ENCODE peak calls at places on chromosome 19, in seven cellular contexts. W, R, Z, J, S, E and P are unnamed samples.

GRCh38 chr19:49333426-49334288 is 1.5 kb upstream of the CD37 start:
- DNase-seq in Z (no peak), J (no peak), E (no peak), S (no peak), W (peak; percentile 15), R (peak; percentile 68), P (no peak)

GRCh38 chr19:10583021-10583776 is 3.9 kb downstream of the AP1M2 start:
- DNase-seq in S (no peak), Z (no peak), W (no peak), J (no peak), R (no peak), E (peak; percentile 72), P (no peak)

GRCh38 chr19:38093154-38093553 is 130.9 kb downstream of the DPF1 start:
- DNase-seq in E (no peak), W (no peak), Z (no peak), J (no peak), S (no peak), R (no peak), P (no peak)

GRCh38 chr19:19297759-19298158 is 22.6 kb downstream of the SUGP1 start:
- DNase-seq in E (peak; percentile 20), J (no peak), W (no peak), Z (no peak), S (no peak), R (no peak), P (no peak)

GRCh38 chr19:54256250-54257115 is 590 bp downstream of the LILRB5 start:
- DNase-seq in E (no peak), Z (no peak), W (no peak), R (no peak), S (no peak), J (no peak), P (peak; percentile 80)

GRCh38 chr19:18437481-18438330 is at the start of gene ISYNA1:
- DNase-seq in W (peak; percentile 81), J (no peak), Z (no peak), S (peak; percentile 77), E (peak; percentile 73), R (peak; percentile 62), P (peak; percentile 93)

GRCh38 chr19:39238209-39238608 is 6.6 kb downstream of the IFNL3 start:
- DNase-seq in E (no peak), W (no peak), R (no peak), J (no peak), S (no peak), Z (no peak), P (no peak)

GRCh38 chr19:55253842-55254624 is 4.8 kb downstream of the PPP6R1 start:
- DNase-seq in R (peak; percentile 69), J (no peak), S (no peak), W (no peak), E (no peak), Z (no peak), P (no peak)

GRCh38 chr19:10344780-10345179 is 5.4 kb upstream of the ICAM3 start:
- DNase-seq in W (no peak), S (no peak), Z (no peak), J (no peak), R (no peak), E (no peak), P (no peak)

GRCh38 chr19:29372461-29372860 is 153.3 kb upstream of the VSTM2B start:
- DNase-seq in E (no peak), S (no peak), W (no peak), R (no peak), Z (no peak), J (no peak), P (no peak)

GRCh38 chr19:38932425-38933179 is 1.9 kb downstream of the MRPS12 start:
- DNase-seq in W (no peak), R (no peak), E (peak; percentile 38), Z (no peak), S (no peak), J (peak; percentile 89), P (no peak)

GRCh38 chr19:531753-532571 is at the start of gene CDC34:
- DNase-seq in J (no peak), S (no peak), W (no peak), E (peak; percentile 32), Z (no peak), R (peak; percentile 26), P (no peak)

GRCh38 chr19:30682576-30683536 is 310.7 kb downstream of the ZNF536 start:
- DNase-seq in J (peak; percentile 95), E (peak; percentile 84), R (peak; percentile 66), S (peak; percentile 73), Z (no peak), W (peak; percentile 81), P (peak; percentile 78)

GRCh38 chr19:57903298-57904174 is 12.9 kb downstream of the ZNF417 start:
- DNase-seq in S (no peak), J (peak; percentile 13), Z (no peak), W (no peak), E (no peak), R (no peak), P (no peak)

GRCh38 chr19:8487137-8487851 is 15.1 kb downstream of the PRAM1 start:
- DNase-seq in S (peak; percentile 64), E (peak; percentile 62), J (no peak), W (no peak), Z (no peak), R (peak; percentile 34), P (no peak)

GRCh38 chr19:38079926-38080380 is 144.1 kb downstream of the DPF1 start:
- DNase-seq in E (no peak), W (no peak), R (no peak), J (peak; percentile 92), Z (no peak), S (no peak), P (no peak)

GRCh38 chr19:18167975-18168645 is 5.5 kb upstream of the IFI30 start:
- DNase-seq in E (peak; percentile 63), R (peak; percentile 61), J (peak; percentile 81), W (no peak), Z (no peak), S (peak; percentile 52), P (no peak)

GRCh38 chr19:29771708-29772415 is 39.9 kb upstream of the CCNE1 start:
- DNase-seq in S (peak; percentile 49), W (peak; percentile 22), Z (no peak), R (peak; percentile 48), J (peak; percentile 97), E (peak; percentile 85), P (no peak)

GRCh38 chr19:1017115-1017905 is 3.6 kb downstream of the TMEM259 start:
- DNase-seq in E (no peak), Z (no peak), S (no peak), W (no peak), J (no peak), R (peak; percentile 71), P (no peak)

GRCh38 chr19:49497047-49497789 is 984 bp downstream of the RPS11 start:
- DNase-seq in Z (no peak), W (no peak), J (peak; percentile 77), E (peak; percentile 84), R (peak; percentile 86), S (peak; percentile 76), P (peak; percentile 74)

GRCh38 chr19:37007587-37008220 is 70.5 kb upstream of the ZNF420 start:
- DNase-seq in J (no peak), Z (no peak), R (peak; percentile 13), E (peak; percentile 79), W (peak; percentile 53), S (peak; percentile 88), P (no peak)

DNA sequence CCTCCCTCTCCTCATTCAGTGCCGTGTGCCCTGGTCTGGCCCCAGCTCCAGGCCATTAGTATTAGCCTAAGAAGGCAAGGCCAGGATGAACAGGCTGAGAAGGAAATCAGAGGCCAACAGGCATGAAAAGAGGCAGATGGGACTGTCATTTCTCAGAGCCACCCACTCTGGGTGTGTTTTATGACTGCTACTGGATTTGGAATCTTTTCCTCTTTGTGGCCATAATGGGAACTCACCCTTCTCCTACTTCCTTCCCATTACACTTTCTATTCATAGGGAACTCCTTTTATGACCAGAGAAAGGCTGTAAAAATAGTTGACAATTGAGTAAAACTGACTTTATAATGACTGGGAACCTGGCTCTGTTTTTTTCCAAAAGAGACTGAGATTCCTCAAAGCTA is 17.7 kb downstream of the CEACAM8 start:
- DNase-seq in E (no peak), R (peak; percentile 40), J (no peak), S (no peak), W (no peak), Z (no peak), P (no peak)
- TF ChIP-seq POLR2A in E (no peak), R (no peak), J (no peak), S (no peak), W (no peak), Z (no peak), P (no peak)

GRCh38 chr19:47741544-47742125 is 3.7 kb upstream of the NOP53 start:
- DNase-seq in E (no peak), R (no peak), Z (no peak), W (no peak), J (no peak), S (no peak), P (no peak)

GRCh38 chr19:47745010-47745901 is at the start of gene NOP53:
- DNase-seq in R (peak; percentile 98), E (peak; percentile 97), W (peak; percentile 98), S (peak; percentile 97), J (peak; percentile 99), Z (peak; percentile 84), P (peak; percentile 100)

GRCh38 chr19:47740866-47741519 is 4.4 kb upstream of the NOP53 start:
- DNase-seq in W (peak; percentile 40), Z (no peak), R (no peak), E (peak; percentile 66), S (no peak), J (no peak), P (no peak)

DNA sequence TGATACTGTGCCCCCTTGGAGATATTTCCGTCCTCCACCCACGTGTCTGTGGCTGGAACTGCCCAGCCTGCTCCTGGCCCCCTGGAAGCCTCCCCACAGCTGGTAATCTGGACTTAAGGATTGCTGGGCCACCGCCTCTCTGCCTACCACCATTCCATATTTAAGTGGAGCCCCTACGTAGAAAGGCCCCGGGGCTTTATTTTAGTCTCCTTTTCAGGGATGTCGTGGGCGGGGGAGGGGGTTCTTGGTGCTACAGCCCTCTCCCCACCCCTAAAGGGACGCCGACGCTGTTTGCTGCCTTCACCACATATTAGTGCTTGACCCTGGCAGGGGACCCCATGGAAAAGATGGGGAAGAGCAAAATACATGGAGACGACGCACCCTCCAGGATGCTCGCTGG is 2.7 kb upstream of the NOP53 start:
- DNase-seq in Z (no peak), W (no peak), E (no peak), R (no peak), S (no peak), J (no peak), P (no peak)
- H3K4me3 ChIP-seq in Z (peak overlapping the region; percentile 42), W (peak overlapping the region; percentile 7), E (no peak overlapping the region), R (peak overlapping the region; percentile 54), S (peak overlapping the region; percentile 60), J (peak overlapping the region; percentile 39), P (no peak overlapping the region)

GRCh38 chr19:51124729-51125128 is at the start of gene SIGLEC9:
- DNase-seq in S (peak; percentile 72), W (peak; percentile 44), E (peak; percentile 76), R (peak; percentile 35), J (no peak), Z (no peak), P (no peak)
- TF ChIP-seq POLR2A in S (no peak), W (no peak), E (peak; percentile 31), R (peak; percentile 44), J (no peak), Z (no peak), P (no peak)

DNA sequence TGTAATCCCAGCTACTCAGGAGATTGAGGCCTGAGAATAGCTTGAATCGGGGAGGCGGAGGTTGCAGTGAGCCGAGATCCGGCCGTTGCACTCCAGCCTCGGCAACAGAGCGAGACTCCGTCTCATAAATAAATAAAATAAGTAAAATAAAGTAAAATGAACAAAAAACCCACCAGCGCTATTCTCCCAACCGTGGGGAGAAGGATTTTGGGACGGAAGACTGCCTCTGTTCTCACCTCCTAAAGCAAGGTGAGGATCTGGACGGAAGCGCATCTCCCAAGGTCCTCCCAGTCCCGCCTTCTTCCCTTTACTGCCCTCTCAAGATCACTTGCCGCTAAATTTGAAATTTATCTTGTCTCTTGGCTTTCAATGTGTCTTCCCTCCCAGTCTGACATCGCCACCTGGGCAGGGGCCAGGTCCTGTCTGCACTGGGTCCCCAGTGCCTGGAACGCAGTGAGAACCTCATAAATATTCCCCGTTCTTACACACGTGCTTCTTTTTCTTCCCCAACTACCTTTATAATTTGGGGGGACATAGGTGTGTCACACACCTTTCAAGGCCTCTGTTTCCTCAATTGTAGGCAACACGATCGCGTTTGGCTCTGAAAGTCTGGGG is 1.2 kb upstream of the DNAJB1 start:
- DNase-seq in S (no peak), W (peak; percentile 51), R (no peak), E (no peak), Z (no peak), J (no peak), P (no peak)
- H3K4me3 ChIP-seq in S (peak overlapping the region; percentile 85), W (no peak overlapping the region), R (peak overlapping the region; percentile 42), E (no peak overlapping the region), Z (no peak overlapping the region), J (peak overlapping the region; percentile 31), P (no peak overlapping the region)